ENCODE peak calls at places on chromosomes 6 and 20, in seven cellular contexts. Z is effector memory CD4-positive, alpha-beta T cell; J is left ventricle myocardium inferior; S is sigmoid colon; I is H9; R is psoas muscle; C is OCI-LY7. B is an unnamed sample.

GRCh38 chr6:7236312-7237209 is 76.4 kb downstream of the SSR1 start:
- DNase-seq in I (no peak), S (no peak), C (peak), Z (no peak), R (no peak), J (no peak), B (no peak)

GRCh38 chr20:50029697-50030428 is 47.1 kb downstream of the SNAI1 start:
- DNase-seq in S (peak), J (no peak), C (no peak), Z (no peak), R (peak), I (no peak), B (no peak)

GRCh38 chr6:9467746-9468145 is 947.1 kb downstream of the TFAP2A start:
- DNase-seq in C (no peak), Z (no peak), I (no peak), R (no peak), J (no peak), S (no peak), B (no peak)

GRCh38 chr20:32973077-32973717 is 31.0 kb downstream of the SUN5 start:
- DNase-seq in S (no peak), J (no peak), I (no peak), R (no peak), C (no peak), Z (no peak), B (no peak)

GRCh38 chr6:15912505-15912767 is 216.4 kb upstream of the MYLIP start:
- DNase-seq in Z (no peak), I (no peak), C (no peak), J (no peak), S (no peak), R (no peak), B (no peak)

GRCh38 chr20:46056970-46057855 is 28.2 kb downstream of the SLC12A5 start:
- DNase-seq in I (peak), C (no peak), R (peak), J (peak), Z (no peak), S (peak), B (no peak)

GRCh38 chr6:169707772-169708171 is 5.8 kb downstream of the C6orf120 start:
- DNase-seq in C (peak), S (no peak), Z (no peak), J (no peak), R (no peak), I (no peak), B (no peak)

GRCh38 chr6:114304304-114304887 is 38.4 kb downstream of the HS3ST5 start:
- DNase-seq in S (no peak), J (no peak), C (peak), Z (no peak), I (no peak), R (no peak), B (no peak)

GRCh38 chr6:5085638-5086293 is 625 bp downstream of the PPP1R3G start:
- DNase-seq in C (no peak), J (peak), I (peak), Z (no peak), S (no peak), R (peak), B (no peak)

GRCh38 chr20:35305682-35306556 is 13.7 kb upstream of the FAM83C start:
- DNase-seq in S (no peak), Z (no peak), I (no peak), C (no peak), J (no peak), R (peak), B (peak)

DNA sequence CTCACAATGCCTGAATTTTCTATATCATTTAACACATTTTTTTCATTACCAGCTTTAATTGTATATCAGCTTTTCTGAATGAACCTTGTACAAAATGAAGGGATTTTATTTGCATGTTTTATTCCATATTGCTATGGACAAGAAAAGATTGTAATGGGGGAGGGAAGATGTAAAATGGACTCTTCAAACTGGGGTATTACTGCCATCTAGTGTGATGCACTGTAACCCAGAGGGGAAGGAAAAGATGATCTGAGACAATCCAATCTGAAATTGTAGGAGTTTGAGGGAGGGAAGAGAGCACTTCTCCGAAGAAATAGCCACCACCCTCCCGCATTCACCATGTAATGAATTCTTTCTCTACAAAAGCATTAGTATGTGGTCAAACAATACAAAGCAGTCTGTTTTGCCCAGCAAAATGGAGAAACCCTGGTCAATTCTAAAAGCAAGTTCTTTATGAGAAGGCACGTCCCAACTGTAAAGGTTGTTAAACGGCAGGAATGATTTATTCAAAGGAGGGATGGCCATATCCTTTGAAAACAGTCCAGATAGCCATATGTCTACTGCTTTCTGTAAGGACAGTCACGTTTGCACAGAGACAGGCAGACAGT is 679.5 kb upstream of the NRSN1 start:
- DNase-seq in I (no peak), J (no peak), C (no peak), R (no peak), S (no peak), Z (no peak), B (no peak)
- H3K27ac ChIP-seq in I (no peak), J (peak), C (no peak), R (no peak), S (no peak), Z (no peak), B (no peak)

DNA sequence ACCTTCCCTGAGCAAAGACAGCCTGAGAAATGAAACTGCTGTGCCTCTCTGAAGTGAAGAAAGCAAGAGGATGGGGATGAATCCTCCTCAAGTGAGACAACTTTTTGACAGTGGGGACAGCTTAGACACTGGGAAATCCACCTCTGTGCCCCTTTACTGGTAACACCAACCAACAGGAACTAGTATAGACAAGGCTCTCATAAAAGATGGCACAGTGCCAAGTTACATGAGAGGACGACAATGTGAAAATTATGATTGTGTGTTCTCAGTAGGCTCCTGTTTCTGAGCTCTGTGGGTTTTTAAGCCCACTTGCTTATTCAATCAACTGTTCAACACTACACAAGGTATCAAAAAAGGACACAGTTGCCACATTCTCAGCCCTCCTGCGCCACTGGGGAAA is 41.6 kb upstream of the LYRM2 start:
- DNase-seq in Z (no peak), C (no peak), I (no peak), R (no peak), S (no peak), J (no peak), B (no peak)
- H3K27ac ChIP-seq in Z (no peak), C (no peak), I (peak), R (peak), S (no peak), J (peak), B (no peak)

DNA sequence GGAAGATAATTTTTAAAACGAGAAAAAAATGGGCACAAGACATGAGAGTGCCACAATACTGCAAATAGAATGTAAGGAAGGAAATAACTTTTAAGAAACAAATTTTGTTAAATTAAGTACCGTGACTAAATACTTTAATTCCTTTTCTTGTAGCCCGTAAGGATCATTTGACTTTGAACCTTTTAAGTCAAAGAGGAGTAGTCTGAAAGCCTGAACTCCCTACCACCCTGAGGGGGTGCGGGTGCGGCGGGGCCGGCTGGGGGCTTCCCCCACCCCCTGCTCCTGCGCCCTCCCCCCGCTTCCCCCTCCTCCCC is 231 bp upstream of the PHACTR2 start:
- DNase-seq in I (no peak), C (no peak), S (no peak), Z (no peak), J (no peak), R (no peak), B (no peak)
- H3K27ac ChIP-seq in I (no peak), C (no peak), S (peak), Z (no peak), J (peak), R (peak), B (peak)

GRCh38 chr6:138371720-138372119 is 6.0 kb upstream of the SMIM28 start:
- DNase-seq in J (no peak), Z (no peak), I (no peak), R (no peak), S (no peak), C (no peak), B (no peak)

GRCh38 chr6:138371452-138371711 is 6.3 kb upstream of the SMIM28 start:
- DNase-seq in J (no peak), S (no peak), R (no peak), C (no peak), I (no peak), Z (no peak), B (no peak)

GRCh38 chr6:138374230-138374629 is 3.5 kb upstream of the SMIM28 start:
- DNase-seq in J (no peak), I (no peak), R (no peak), C (no peak), S (no peak), Z (no peak), B (no peak)

GRCh38 chr6:138374815-138375214 is 2.9 kb upstream of the SMIM28 start:
- DNase-seq in R (no peak), J (no peak), S (no peak), I (no peak), Z (no peak), C (no peak), B (no peak)

DNA sequence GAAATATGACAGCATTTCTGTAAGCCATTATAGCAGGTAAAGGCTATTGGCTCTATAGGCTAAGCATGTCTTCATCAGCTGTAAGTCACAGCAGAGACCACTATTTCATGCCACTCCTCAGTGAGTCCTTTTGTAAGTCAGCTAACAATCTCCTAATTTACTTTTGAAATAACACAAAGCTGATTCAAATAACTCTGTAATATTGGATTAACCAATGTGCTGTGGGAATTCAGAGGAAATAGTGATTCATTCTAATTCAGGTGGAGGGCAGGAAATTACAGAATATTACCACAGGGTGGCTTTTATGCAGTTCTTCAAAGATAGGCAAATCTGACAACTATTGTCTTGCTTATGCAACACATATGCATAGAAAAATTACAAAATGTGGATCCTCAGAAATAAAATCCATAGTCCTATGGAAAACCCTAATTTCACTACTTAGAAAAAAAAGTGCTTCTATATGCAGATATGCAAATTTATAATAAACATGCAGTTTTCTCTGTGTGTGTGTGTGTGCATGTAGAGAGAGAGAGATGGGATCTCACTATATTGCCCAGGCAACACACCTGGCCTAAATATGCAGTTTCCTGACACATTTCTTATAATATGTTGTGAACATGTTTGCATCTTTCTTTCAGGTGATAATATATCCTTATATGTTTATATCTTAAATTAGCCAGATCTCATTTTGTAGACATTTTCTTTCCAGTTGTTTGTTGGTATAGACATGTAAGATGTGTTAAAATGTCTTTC is 4.8 kb upstream of the SMIM28 start:
- DNase-seq in R (no peak), C (no peak), S (no peak), Z (no peak), I (no peak), J (no peak), B (no peak)
- H3K27ac ChIP-seq in R (no peak), C (no peak), S (no peak), Z (no peak), I (no peak), J (no peak), B (no peak)

DNA sequence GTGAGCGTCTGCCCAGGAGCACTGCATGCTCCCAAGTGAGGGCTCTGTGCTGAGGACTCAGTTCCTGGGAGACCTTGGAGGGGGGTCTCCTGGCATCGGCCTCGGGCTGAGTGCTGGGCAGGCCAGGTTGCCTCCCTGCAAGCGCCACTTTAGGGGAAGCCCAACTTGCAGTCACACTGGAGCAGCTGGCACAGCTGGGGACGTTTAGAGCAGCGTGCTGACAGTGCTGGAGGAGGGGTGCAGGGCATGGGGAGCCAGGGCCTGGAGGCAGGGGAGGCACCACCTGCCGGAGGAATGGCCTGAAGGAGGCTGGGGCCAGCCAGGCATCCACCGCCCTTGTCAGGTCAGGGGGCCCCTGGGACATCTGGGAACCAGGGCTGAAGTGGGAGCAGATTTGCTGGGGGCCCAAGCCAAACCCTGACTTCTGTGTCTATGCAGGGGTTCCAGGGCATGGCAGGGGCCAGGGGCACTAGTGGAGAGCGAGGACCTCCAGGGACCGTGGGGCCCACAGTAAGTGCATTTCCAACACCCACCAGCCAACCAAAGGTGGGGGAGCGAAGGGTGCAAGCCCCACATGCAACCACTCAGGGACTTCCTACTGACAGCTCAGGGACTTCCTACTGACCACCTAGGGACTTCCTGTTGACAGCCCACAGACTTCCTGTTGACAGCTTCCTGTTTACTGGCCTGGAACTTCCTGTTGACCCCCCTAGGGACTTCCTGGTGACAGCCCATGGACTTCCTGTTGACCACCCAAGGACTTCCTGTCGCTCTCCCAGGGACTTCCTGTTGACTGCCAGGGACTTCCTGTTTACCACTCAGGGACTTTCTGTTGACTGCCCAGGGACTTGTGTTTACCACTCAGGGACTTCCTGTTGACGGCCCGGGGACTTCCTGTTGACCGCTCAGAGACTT is 33.6 kb downstream of the COL20A1 start:
- DNase-seq in Z (no peak), J (peak), I (no peak), C (peak), R (peak), S (no peak), B (no peak)
- H3K27ac ChIP-seq in Z (peak), J (peak), I (no peak), C (peak), R (no peak), S (no peak), B (no peak)

DNA sequence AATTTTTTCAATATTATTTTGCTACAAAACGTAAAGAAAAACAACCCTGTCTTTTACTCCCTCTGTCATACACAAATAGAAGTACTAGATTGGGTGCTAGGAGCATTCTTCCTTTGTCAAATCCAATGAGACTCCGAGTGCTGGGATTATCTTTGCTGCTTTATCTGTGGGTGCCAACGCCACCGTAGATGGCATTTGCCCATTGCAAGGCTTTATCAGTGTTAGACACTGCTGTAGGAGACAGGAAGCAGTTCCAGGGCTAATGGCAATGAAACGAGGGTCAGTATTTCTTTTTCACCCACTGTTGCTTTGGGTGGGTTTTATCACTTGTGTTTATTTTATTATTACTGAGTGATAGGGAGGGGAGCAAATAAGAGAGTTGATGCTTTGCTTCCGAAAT is 87.0 kb upstream of the LAMP5 start:
- DNase-seq in S (no peak), J (no peak), I (no peak), C (no peak), Z (no peak), R (no peak), B (no peak)
- H3K27ac ChIP-seq in S (no peak), J (no peak), I (no peak), C (no peak), Z (no peak), R (no peak), B (no peak)

GRCh38 chr20:15556869-15557268 is 1016.4 kb downstream of the KIF16B start:
- DNase-seq in J (no peak), R (no peak), C (no peak), I (no peak), S (no peak), Z (no peak), B (no peak)

GRCh38 chr20:15560936-15561531 is 1012.2 kb downstream of the KIF16B start:
- DNase-seq in R (no peak), C (no peak), I (no peak), J (no peak), S (no peak), Z (no peak), B (no peak)

GRCh38 chr20:15555913-15556312 is 1017.3 kb downstream of the KIF16B start:
- DNase-seq in I (no peak), J (no peak), R (no peak), C (no peak), S (no peak), Z (no peak), B (no peak)

GRCh38 chr20:15564981-15565380 is 1008.3 kb downstream of the KIF16B start:
- DNase-seq in J (no peak), S (no peak), R (no peak), I (no peak), Z (no peak), C (no peak), B (no peak)

GRCh38 chr20:15561707-15562106 is 1011.5 kb downstream of the KIF16B start:
- DNase-seq in R (no peak), C (no peak), I (no peak), J (no peak), S (no peak), Z (no peak), B (no peak)
- H3K27ac ChIP-seq in R (no peak), C (no peak), I (no peak), J (no peak), S (peak), Z (no peak), B (no peak)

GRCh38 chr6:149443411-149444181 is 41.2 kb downstream of the ZC3H12D start:
- DNase-seq in J (no peak), I (no peak), Z (no peak), S (peak), R (no peak), C (no peak), B (no peak)
- H3K27ac ChIP-seq in J (no peak), I (no peak), Z (no peak), S (no peak), R (no peak), C (no peak), B (no peak)

GRCh38 chr20:48826064-48826463 is 1.7 kb downstream of the PREX1 start:
- DNase-seq in C (no peak), J (no peak), I (peak), Z (no peak), R (no peak), S (no peak), B (no peak)
- H3K27ac ChIP-seq in C (peak), J (peak), I (no peak), Z (peak), R (peak), S (peak), B (no peak)

GRCh38 chr6:43298565-43299337 is 691 bp downstream of the SLC22A7 start:
- DNase-seq in I (no peak), S (no peak), R (no peak), C (no peak), Z (no peak), J (no peak), B (no peak)
- H3K27ac ChIP-seq in I (no peak), S (no peak), R (no peak), C (no peak), Z (no peak), J (no peak), B (no peak)